ENCODE peak calls at places on chromosomes 3 and 15, in six cellular contexts. One of them, this sample, is unnamed. For H3K4me1, the result is how much of the 10 kb centered on the place peaks cover.

GRCh38 chr3:172096881-172097420 is 57.6 kb downstream of the FNDC3B start:
- DNase-seq in ovary: no peak
- DNase-seq in IMR-90: peak
- DNase-seq in gastrocnemius medialis: no peak
- DNase-seq in A549: peak
- DNase-seq in right lobe of liver: no peak
- DNase-seq in this sample: no peak

GRCh38 chr15:88166330-88166993 is 90.1 kb downstream of the NTRK3 start:
- DNase-seq in gastrocnemius medialis: no peak
- DNase-seq in ovary: no peak
- DNase-seq in right lobe of liver: no peak
- DNase-seq in IMR-90: no peak
- DNase-seq in A549: no peak
- DNase-seq in this sample: no peak

GRCh38 chr3:72977463-72977862 is 19.1 kb upstream of the PPP4R2 start:
- DNase-seq in A549: no peak
- DNase-seq in right lobe of liver: no peak
- DNase-seq in gastrocnemius medialis: no peak
- DNase-seq in IMR-90: no peak
- DNase-seq in ovary: no peak
- DNase-seq in this sample: no peak

GRCh38 chr15:48722764-48723661 is 77.5 kb upstream of the FBN1 start:
- DNase-seq in right lobe of liver: no peak
- DNase-seq in A549: peak
- DNase-seq in IMR-90: peak
- DNase-seq in gastrocnemius medialis: no peak
- DNase-seq in ovary: no peak
- DNase-seq in this sample: no peak

GRCh38 chr3:152196782-152197181 is 71.9 kb upstream of the MBNL1 start:
- DNase-seq in IMR-90: no peak
- DNase-seq in ovary: no peak
- DNase-seq in A549: no peak
- DNase-seq in gastrocnemius medialis: no peak
- DNase-seq in right lobe of liver: no peak
- DNase-seq in this sample: no peak

GRCh38 chr3:123953735-123954134 is 7.3 kb downstream of the CCDC14 start:
- DNase-seq in ovary: no peak
- DNase-seq in A549: no peak
- DNase-seq in gastrocnemius medialis: no peak
- DNase-seq in right lobe of liver: no peak
- DNase-seq in IMR-90: no peak
- DNase-seq in this sample: no peak

GRCh38 chr3:134864644-134865043 is 69.6 kb downstream of the EPHB1 start:
- DNase-seq in A549: no peak
- DNase-seq in right lobe of liver: no peak
- DNase-seq in gastrocnemius medialis: no peak
- DNase-seq in ovary: no peak
- DNase-seq in IMR-90: no peak
- DNase-seq in this sample: no peak

GRCh38 chr3:58032186-58032585 is 24.0 kb downstream of the FLNB start:
- DNase-seq in ovary: no peak
- DNase-seq in gastrocnemius medialis: no peak
- DNase-seq in IMR-90: peak
- DNase-seq in A549: no peak
- DNase-seq in right lobe of liver: no peak
- DNase-seq in this sample: no peak

GRCh38 chr15:52343831-52344230 is 48.2 kb upstream of the MYO5C start:
- DNase-seq in ovary: no peak
- DNase-seq in right lobe of liver: no peak
- DNase-seq in A549: no peak
- DNase-seq in gastrocnemius medialis: no peak
- DNase-seq in IMR-90: peak
- DNase-seq in this sample: no peak

GRCh38 chr3:131353016-131353877 is 28.3 kb upstream of the NUDT16 start:
- DNase-seq in right lobe of liver: no peak
- DNase-seq in IMR-90: no peak
- DNase-seq in gastrocnemius medialis: no peak
- DNase-seq in ovary: no peak
- DNase-seq in A549: peak
- DNase-seq in this sample: no peak

GRCh38 chr3:37864904-37865303 is 3.2 kb downstream of the CTDSPL start:
- DNase-seq in ovary: no peak
- DNase-seq in A549: peak
- DNase-seq in right lobe of liver: no peak
- DNase-seq in gastrocnemius medialis: no peak
- DNase-seq in IMR-90: no peak
- DNase-seq in this sample: no peak

GRCh38 chr3:64642327-64643151 is 45.3 kb downstream of the ADAMTS9 start:
- DNase-seq in IMR-90: no peak
- DNase-seq in ovary: no peak
- DNase-seq in A549: no peak
- DNase-seq in gastrocnemius medialis: no peak
- DNase-seq in right lobe of liver: no peak
- DNase-seq in this sample: no peak

GRCh38 chr3:160444411-160444810 is 5.2 kb downstream of the TRIM59 start:
- DNase-seq in gastrocnemius medialis: no peak
- DNase-seq in A549: peak
- DNase-seq in IMR-90: no peak
- DNase-seq in right lobe of liver: no peak
- DNase-seq in ovary: no peak
- DNase-seq in this sample: no peak

GRCh38 chr3:104909721-104910120 is 457.0 kb upstream of the ALCAM start:
- DNase-seq in A549: no peak
- DNase-seq in ovary: no peak
- DNase-seq in right lobe of liver: no peak
- DNase-seq in IMR-90: peak
- DNase-seq in gastrocnemius medialis: no peak
- DNase-seq in this sample: no peak

GRCh38 chr15:96692826-96693225 is 362.3 kb downstream of the NR2F2 start:
- DNase-seq in gastrocnemius medialis: no peak
- DNase-seq in ovary: no peak
- DNase-seq in IMR-90: no peak
- DNase-seq in A549: no peak
- DNase-seq in right lobe of liver: no peak
- DNase-seq in this sample: no peak

GRCh38 chr15:27179789-27180188 is 208.8 kb downstream of the GABRG3 start:
- DNase-seq in ovary: no peak
- DNase-seq in right lobe of liver: no peak
- DNase-seq in gastrocnemius medialis: no peak
- DNase-seq in A549: no peak
- DNase-seq in IMR-90: no peak
- DNase-seq in this sample: no peak

GRCh38 chr3:150346956-150347863 is 60.9 kb upstream of the TSC22D2 start:
- DNase-seq in gastrocnemius medialis: no peak
- DNase-seq in ovary: no peak
- DNase-seq in IMR-90: peak
- DNase-seq in A549: no peak
- DNase-seq in right lobe of liver: no peak
- DNase-seq in this sample: no peak

GRCh38 chr3:64056616-64057165 is 33.4 kb upstream of the PSMD6 start:
- DNase-seq in right lobe of liver: no peak
- DNase-seq in gastrocnemius medialis: no peak
- DNase-seq in IMR-90: peak
- DNase-seq in ovary: no peak
- DNase-seq in A549: no peak
- DNase-seq in this sample: no peak

GRCh38 chr15:71806452-71806931 is 3.9 kb upstream of the NR2E3 start:
- DNase-seq in ovary: no peak
- DNase-seq in IMR-90: peak
- DNase-seq in right lobe of liver: no peak
- DNase-seq in A549: peak
- DNase-seq in gastrocnemius medialis: no peak
- DNase-seq in this sample: no peak

GRCh38 chr3:127777332-127777731 is 45.0 kb downstream of the MGLL start:
- DNase-seq in IMR-90: no peak
- DNase-seq in ovary: no peak
- DNase-seq in right lobe of liver: no peak
- DNase-seq in A549: no peak
- DNase-seq in gastrocnemius medialis: no peak
- DNase-seq in this sample: no peak

GRCh38 chr3:25655659-25656058 is 9.0 kb downstream of the TOP2B start:
- DNase-seq in right lobe of liver: no peak
- DNase-seq in IMR-90: no peak
- DNase-seq in gastrocnemius medialis: no peak
- DNase-seq in A549: no peak
- DNase-seq in ovary: no peak
- DNase-seq in this sample: no peak

DNA sequence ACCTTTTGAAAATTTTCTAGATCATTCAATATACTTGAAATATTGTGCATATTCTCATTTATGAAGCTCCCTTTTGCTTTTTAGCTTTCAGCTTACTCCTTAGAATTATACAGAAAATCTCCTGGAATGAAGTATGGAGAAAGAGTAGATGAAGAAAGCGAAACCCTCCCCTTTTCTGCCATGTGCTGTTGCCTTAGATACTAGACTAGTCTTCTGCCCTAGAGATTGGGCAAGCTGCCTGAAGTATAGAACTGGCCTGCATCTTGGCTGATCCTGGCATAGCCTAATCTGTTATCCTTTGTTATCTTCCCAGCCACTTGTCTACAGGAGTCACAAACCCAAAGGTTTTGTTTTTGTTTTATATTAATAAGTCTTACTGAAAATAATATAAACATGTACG is 138.8 kb downstream of the RBPMS2 start:
- DNase-seq in ovary: no peak
- DNase-seq in IMR-90: no peak
- DNase-seq in right lobe of liver: no peak
- DNase-seq in gastrocnemius medialis: no peak
- DNase-seq in A549: no peak
- DNase-seq in this sample: no peak
- H3K4me1 ChIP-seq in ovary: under half
- H3K4me1 ChIP-seq in IMR-90: under half
- H3K4me1 ChIP-seq in right lobe of liver: under half
- H3K4me1 ChIP-seq in gastrocnemius medialis: under half
- H3K4me1 ChIP-seq in A549: under half
- H3K4me1 ChIP-seq in this sample: half or more

DNA sequence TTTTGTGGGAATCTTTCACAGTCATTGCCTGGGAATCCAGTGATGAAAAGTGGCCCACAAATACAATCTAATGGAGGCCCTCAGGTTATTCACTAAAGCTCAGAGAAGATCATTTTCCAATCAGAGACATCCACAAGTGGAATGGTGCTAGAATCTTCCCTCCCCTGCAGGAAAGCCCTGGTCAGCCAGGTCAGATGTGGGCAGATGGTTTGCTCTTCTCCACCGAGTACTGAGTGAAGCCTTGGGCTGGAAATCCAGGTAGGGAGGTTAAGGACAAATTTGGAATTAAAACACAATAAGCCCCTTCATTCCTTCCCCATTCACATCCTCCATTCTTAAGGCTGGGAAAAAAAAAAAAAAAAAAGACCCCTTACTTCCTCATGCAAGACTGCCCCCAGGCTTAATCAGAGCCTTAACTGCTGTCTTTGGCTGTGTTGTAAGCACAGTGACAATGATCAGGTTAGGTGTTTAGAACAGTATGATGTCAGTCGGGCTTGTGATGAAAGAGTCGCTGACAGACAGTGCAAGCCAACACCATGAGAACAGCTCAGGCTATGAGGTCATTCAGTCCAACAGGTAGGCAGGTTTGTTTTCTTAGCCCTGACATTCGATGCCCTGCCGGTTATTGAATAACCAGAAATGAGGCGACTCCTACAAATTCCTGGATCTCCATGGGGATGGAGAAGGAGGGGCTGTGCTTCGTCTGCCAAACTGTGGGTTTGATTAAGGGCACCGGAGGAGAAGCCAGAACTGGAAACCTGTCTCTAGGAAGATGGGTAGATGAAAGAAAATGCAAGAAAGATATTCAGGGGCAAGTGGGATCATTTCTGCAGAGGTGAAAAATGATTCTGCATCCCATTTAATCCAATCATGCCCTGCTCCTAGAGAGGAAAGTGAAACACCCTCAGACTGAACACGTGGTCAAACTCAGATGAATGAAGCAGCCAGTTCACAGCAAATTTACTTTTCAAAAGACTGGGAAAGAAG is 23.5 kb upstream of the HES1 start:
- DNase-seq in A549: peak
- DNase-seq in IMR-90: no peak
- DNase-seq in right lobe of liver: peak
- DNase-seq in ovary: no peak
- DNase-seq in gastrocnemius medialis: no peak
- DNase-seq in this sample: no peak
- TF ChIP-seq POLR2A in A549: no peak
- TF ChIP-seq POLR2A in IMR-90: no peak
- TF ChIP-seq POLR2A in right lobe of liver: no peak
- TF ChIP-seq POLR2A in ovary: no peak
- TF ChIP-seq POLR2A in gastrocnemius medialis: no peak
- TF ChIP-seq POLR2A in this sample: no peak

GRCh38 chr3:157079677-157080369 is 80.1 kb downstream of the CCNL1 start:
- DNase-seq in gastrocnemius medialis: no peak
- DNase-seq in A549: no peak
- DNase-seq in IMR-90: no peak
- DNase-seq in right lobe of liver: no peak
- DNase-seq in ovary: no peak
- DNase-seq in this sample: no peak

GRCh38 chr3:157078131-157078835 is 81.7 kb downstream of the CCNL1 start:
- DNase-seq in gastrocnemius medialis: no peak
- DNase-seq in A549: no peak
- DNase-seq in right lobe of liver: no peak
- DNase-seq in IMR-90: peak
- DNase-seq in ovary: no peak
- DNase-seq in this sample: no peak

GRCh38 chr3:157083824-157084223 is 76.1 kb downstream of the CCNL1 start:
- DNase-seq in ovary: no peak
- DNase-seq in A549: no peak
- DNase-seq in IMR-90: no peak
- DNase-seq in gastrocnemius medialis: no peak
- DNase-seq in right lobe of liver: no peak
- DNase-seq in this sample: no peak

GRCh38 chr3:157082305-157082981 is 77.5 kb downstream of the CCNL1 start:
- DNase-seq in gastrocnemius medialis: peak
- DNase-seq in A549: no peak
- DNase-seq in IMR-90: peak
- DNase-seq in right lobe of liver: peak
- DNase-seq in ovary: no peak
- DNase-seq in this sample: no peak

GRCh38 chr3:157081681-157082210 is 78.2 kb downstream of the CCNL1 start:
- DNase-seq in ovary: peak
- DNase-seq in gastrocnemius medialis: peak
- DNase-seq in A549: peak
- DNase-seq in right lobe of liver: peak
- DNase-seq in IMR-90: peak
- DNase-seq in this sample: no peak
- H3K4me3 ChIP-seq in ovary: no peak
- H3K4me3 ChIP-seq in gastrocnemius medialis: no peak
- H3K4me3 ChIP-seq in A549: no peak
- H3K4me3 ChIP-seq in right lobe of liver: no peak
- H3K4me3 ChIP-seq in IMR-90: no peak
- H3K4me3 ChIP-seq in this sample: no peak

DNA sequence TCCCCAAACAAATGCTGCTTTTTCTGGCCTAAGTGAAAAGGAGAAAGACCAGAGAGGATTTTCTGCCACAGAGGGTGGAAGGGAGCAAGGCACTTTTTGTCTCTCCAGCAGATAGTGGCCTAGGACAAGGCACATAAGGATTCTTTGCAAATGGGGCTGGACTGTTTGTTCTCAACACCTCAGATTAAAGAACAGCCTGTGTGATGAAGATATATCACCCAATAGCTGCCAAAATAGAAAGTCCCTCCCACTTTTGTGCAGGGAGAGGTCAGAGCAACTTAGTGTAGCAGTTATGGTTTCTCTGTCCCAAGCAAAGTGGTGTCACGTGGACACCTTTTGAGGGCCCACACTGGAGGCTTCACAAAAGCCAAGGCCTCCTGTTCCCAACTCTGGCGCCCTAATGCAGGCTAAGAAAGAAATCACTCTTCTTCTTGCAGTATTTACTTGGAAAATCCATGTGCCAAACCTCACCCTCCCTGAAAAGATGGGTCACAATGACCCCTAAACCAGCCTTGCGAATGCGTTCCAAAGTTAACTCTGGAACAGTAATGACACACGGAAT is 84.9 kb downstream of the LRIG1 start:
- DNase-seq in ovary: no peak
- DNase-seq in A549: no peak
- DNase-seq in right lobe of liver: no peak
- DNase-seq in gastrocnemius medialis: no peak
- DNase-seq in IMR-90: no peak
- DNase-seq in this sample: no peak
- H3K4me1 ChIP-seq in ovary: under half
- H3K4me1 ChIP-seq in A549: under half
- H3K4me1 ChIP-seq in right lobe of liver: under half
- H3K4me1 ChIP-seq in gastrocnemius medialis: half or more
- H3K4me1 ChIP-seq in IMR-90: under half
- H3K4me1 ChIP-seq in this sample: under half